ENCODE peak calls at places on chromosomes 11 and 22, in six cellular contexts. One of them, this sample, is unnamed.

GRCh38 chr11:110712643-110713468 is 619 bp upstream of the ARHGAP20 start:
- DNase-seq in NCI-H2081: peak
- DNase-seq in cardiac muscle cell: peak
- DNase-seq in astrocyte of the hippocampus: peak
- DNase-seq in DMS53: peak
- DNase-seq in GM20000: peak
- DNase-seq in this sample: no peak

GRCh38 chr11:23236846-23237550 is 376.7 kb upstream of the CCDC179 start:
- DNase-seq in NCI-H2081: no peak
- DNase-seq in cardiac muscle cell: no peak
- DNase-seq in astrocyte of the hippocampus: no peak
- DNase-seq in DMS53: no peak
- DNase-seq in GM20000: no peak
- DNase-seq in this sample: no peak

GRCh38 chr22:22374579-22374978 is 130.0 kb downstream of the VPREB1 start:
- DNase-seq in NCI-H2081: no peak
- DNase-seq in cardiac muscle cell: no peak
- DNase-seq in astrocyte of the hippocampus: no peak
- DNase-seq in DMS53: no peak
- DNase-seq in GM20000: no peak
- DNase-seq in this sample: no peak

GRCh38 chr11:85052636-85053035 is 574.5 kb downstream of the DLG2 start:
- DNase-seq in NCI-H2081: no peak
- DNase-seq in cardiac muscle cell: no peak
- DNase-seq in astrocyte of the hippocampus: peak
- DNase-seq in DMS53: no peak
- DNase-seq in GM20000: no peak
- DNase-seq in this sample: no peak

GRCh38 chr11:63855975-63856374 is 17.1 kb downstream of the MARK2 start:
- DNase-seq in NCI-H2081: no peak
- DNase-seq in cardiac muscle cell: no peak
- DNase-seq in astrocyte of the hippocampus: no peak
- DNase-seq in DMS53: no peak
- DNase-seq in GM20000: no peak
- DNase-seq in this sample: no peak

GRCh38 chr11:37451903-37452302 is 853.9 kb upstream of the RAG2 start:
- DNase-seq in NCI-H2081: no peak
- DNase-seq in cardiac muscle cell: no peak
- DNase-seq in astrocyte of the hippocampus: no peak
- DNase-seq in DMS53: no peak
- DNase-seq in GM20000: no peak
- DNase-seq in this sample: no peak

GRCh38 chr22:47201186-47201995 is 438.9 kb downstream of the TBC1D22A start:
- DNase-seq in NCI-H2081: no peak
- DNase-seq in cardiac muscle cell: no peak
- DNase-seq in astrocyte of the hippocampus: no peak
- DNase-seq in DMS53: no peak
- DNase-seq in GM20000: no peak
- DNase-seq in this sample: no peak

GRCh38 chr11:73236879-73237278 is 18.8 kb downstream of the P2RY2 start:
- DNase-seq in NCI-H2081: no peak
- DNase-seq in cardiac muscle cell: peak
- DNase-seq in astrocyte of the hippocampus: peak
- DNase-seq in DMS53: peak
- DNase-seq in GM20000: peak
- DNase-seq in this sample: no peak

GRCh38 chr11:111982019-111982464 is 43.2 kb upstream of the DLAT start:
- DNase-seq in NCI-H2081: peak
- DNase-seq in cardiac muscle cell: peak
- DNase-seq in astrocyte of the hippocampus: peak
- DNase-seq in DMS53: peak
- DNase-seq in GM20000: peak
- DNase-seq in this sample: no peak

GRCh38 chr11:67631427-67631826 is 1.7 kb upstream of the NUDT8 start:
- DNase-seq in NCI-H2081: no peak
- DNase-seq in cardiac muscle cell: no peak
- DNase-seq in astrocyte of the hippocampus: no peak
- DNase-seq in DMS53: no peak
- DNase-seq in GM20000: no peak
- DNase-seq in this sample: no peak

GRCh38 chr22:20607157-20607907 is 99.9 kb downstream of the MED15 start:
- DNase-seq in NCI-H2081: no peak
- DNase-seq in cardiac muscle cell: peak
- DNase-seq in astrocyte of the hippocampus: no peak
- DNase-seq in DMS53: no peak
- DNase-seq in GM20000: no peak
- DNase-seq in this sample: no peak

GRCh38 chr11:115220881-115221280 is 283.3 kb downstream of the CADM1 start:
- DNase-seq in NCI-H2081: no peak
- DNase-seq in cardiac muscle cell: no peak
- DNase-seq in astrocyte of the hippocampus: no peak
- DNase-seq in DMS53: no peak
- DNase-seq in GM20000: no peak
- DNase-seq in this sample: no peak

GRCh38 chr11:60771146-60771545 is 14.0 kb upstream of the MS4A10 start:
- DNase-seq in NCI-H2081: no peak
- DNase-seq in cardiac muscle cell: no peak
- DNase-seq in astrocyte of the hippocampus: no peak
- DNase-seq in DMS53: no peak
- DNase-seq in GM20000: no peak
- DNase-seq in this sample: no peak

GRCh38 chr11:10236850-10237249 is 57.2 kb downstream of the SBF2 start:
- DNase-seq in NCI-H2081: no peak
- DNase-seq in cardiac muscle cell: no peak
- DNase-seq in astrocyte of the hippocampus: no peak
- DNase-seq in DMS53: no peak
- DNase-seq in GM20000: no peak
- DNase-seq in this sample: no peak

GRCh38 chr22:21652547-21653545 is 10.7 kb downstream of the SDF2L1 start:
- DNase-seq in NCI-H2081: no peak
- DNase-seq in cardiac muscle cell: no peak
- DNase-seq in astrocyte of the hippocampus: no peak
- DNase-seq in DMS53: no peak
- DNase-seq in GM20000: no peak
- DNase-seq in this sample: no peak

GRCh38 chr22:26479792-26480610 is 3.6 kb downstream of the HPS4 start:
- DNase-seq in NCI-H2081: no peak
- DNase-seq in cardiac muscle cell: no peak
- DNase-seq in astrocyte of the hippocampus: no peak
- DNase-seq in DMS53: peak
- DNase-seq in GM20000: no peak
- DNase-seq in this sample: no peak

GRCh38 chr11:95512177-95512576 is 277.4 kb downstream of the FAM76B start:
- DNase-seq in NCI-H2081: no peak
- DNase-seq in cardiac muscle cell: no peak
- DNase-seq in astrocyte of the hippocampus: peak
- DNase-seq in DMS53: no peak
- DNase-seq in GM20000: no peak
- DNase-seq in this sample: peak

GRCh38 chr22:37485006-37485713 is 1.0 kb downstream of the MFNG start:
- DNase-seq in NCI-H2081: no peak
- DNase-seq in cardiac muscle cell: no peak
- DNase-seq in astrocyte of the hippocampus: no peak
- DNase-seq in DMS53: no peak
- DNase-seq in GM20000: peak
- DNase-seq in this sample: no peak

GRCh38 chr22:49523374-49524008 is 304.2 kb downstream of the BRD1 start:
- DNase-seq in NCI-H2081: no peak
- DNase-seq in cardiac muscle cell: no peak
- DNase-seq in astrocyte of the hippocampus: no peak
- DNase-seq in DMS53: no peak
- DNase-seq in GM20000: no peak
- DNase-seq in this sample: no peak

GRCh38 chr22:29695129-29695926 is 24.5 kb upstream of the CABP7 start:
- DNase-seq in NCI-H2081: peak
- DNase-seq in cardiac muscle cell: no peak
- DNase-seq in astrocyte of the hippocampus: no peak
- DNase-seq in DMS53: no peak
- DNase-seq in GM20000: no peak
- DNase-seq in this sample: no peak

GRCh38 chr11:88656960-88657738 is 319.6 kb upstream of the CTSC start:
- DNase-seq in NCI-H2081: no peak
- DNase-seq in cardiac muscle cell: no peak
- DNase-seq in astrocyte of the hippocampus: no peak
- DNase-seq in DMS53: no peak
- DNase-seq in GM20000: no peak
- DNase-seq in this sample: no peak

GRCh38 chr11:66728760-66729385 is at the start of gene SPTBN2:
- DNase-seq in NCI-H2081: no peak
- DNase-seq in cardiac muscle cell: peak
- DNase-seq in astrocyte of the hippocampus: peak
- DNase-seq in DMS53: peak
- DNase-seq in GM20000: no peak
- DNase-seq in this sample: no peak

GRCh38 chr22:42376721-42377177 is 55.5 kb downstream of the NFAM1 start:
- DNase-seq in NCI-H2081: no peak
- DNase-seq in cardiac muscle cell: peak
- DNase-seq in astrocyte of the hippocampus: peak
- DNase-seq in DMS53: peak
- DNase-seq in GM20000: no peak
- DNase-seq in this sample: no peak

GRCh38 chr11:124749920-124750319 is 2.1 kb downstream of the VSIG2 start:
- DNase-seq in NCI-H2081: no peak
- DNase-seq in cardiac muscle cell: no peak
- DNase-seq in astrocyte of the hippocampus: no peak
- DNase-seq in DMS53: no peak
- DNase-seq in GM20000: no peak
- DNase-seq in this sample: no peak

GRCh38 chr11:12105471-12105870 is 4.9 kb upstream of the MICAL2 start:
- DNase-seq in NCI-H2081: no peak
- DNase-seq in cardiac muscle cell: no peak
- DNase-seq in astrocyte of the hippocampus: no peak
- DNase-seq in DMS53: no peak
- DNase-seq in GM20000: no peak
- DNase-seq in this sample: no peak

GRCh38 chr11:61083601-61084147 is 18.6 kb upstream of the CD5 start:
- DNase-seq in NCI-H2081: no peak
- DNase-seq in cardiac muscle cell: no peak
- DNase-seq in astrocyte of the hippocampus: no peak
- DNase-seq in DMS53: no peak
- DNase-seq in GM20000: peak
- DNase-seq in this sample: no peak

GRCh38 chr11:10728779-10729472 is 22.1 kb upstream of the CTR9 start:
- DNase-seq in NCI-H2081: no peak
- DNase-seq in cardiac muscle cell: peak
- DNase-seq in astrocyte of the hippocampus: peak
- DNase-seq in DMS53: no peak
- DNase-seq in GM20000: no peak
- DNase-seq in this sample: no peak

GRCh38 chr11:20156280-20156875 is 3.9 kb downstream of the DBX1 start:
- DNase-seq in NCI-H2081: no peak
- DNase-seq in cardiac muscle cell: no peak
- DNase-seq in astrocyte of the hippocampus: no peak
- DNase-seq in DMS53: peak
- DNase-seq in GM20000: peak
- DNase-seq in this sample: no peak

This sample was measured in GOT3.